ENCODE peak calls at places on chromosomes 13 and 19, in nine cellular contexts. J is body of pancreas; A is mucosa of descending colon; R is upper lobe of right lung; L is colonic mucosa; D is tibial nerve; S is Panc1; K is CD4-positive, CD25-positive, alpha-beta regulatory T cell; N is uterus. Z is an unnamed sample.

GRCh38 chr19:55550321-55550650 is 4.9 kb upstream of the SBK3 start:
- DNase-seq in D (no peak), A (no peak), J (no peak), L (no peak), K (no peak), S (no peak), N (no peak), R (no peak), Z (no peak)

GRCh38 chr19:5129691-5130090 is 160.8 kb downstream of the KDM4B start:
- DNase-seq in R (no peak), L (no peak), D (no peak), K (no peak), S (no peak), A (no peak), J (no peak), N (no peak), Z (no peak)

GRCh38 chr13:19586904-19587634 is 25.7 kb upstream of the TPTE2 start:
- DNase-seq in J (peak; percentile 14), L (peak; percentile 27), D (no peak), S (no peak), A (peak; percentile 50), N (no peak), K (peak; percentile 94), R (peak; percentile 68), Z (peak; percentile 55)

GRCh38 chr19:48674921-48675824 is 2.4 kb upstream of the NTN5 start:
- DNase-seq in J (peak; percentile 91), K (peak; percentile 82), L (peak; percentile 87), N (peak; percentile 83), S (no peak), R (peak; percentile 83), D (peak; percentile 74), A (peak; percentile 82), Z (peak; percentile 80)

GRCh38 chr19:16702123-16702522 is 17.5 kb upstream of the NWD1 start:
- DNase-seq in L (no peak), D (peak; percentile 43), N (no peak), R (no peak), J (no peak), S (no peak), A (no peak), K (no peak), Z (no peak)

GRCh38 chr13:82654851-82655517 is 1227.3 kb downstream of the SLITRK1 start:
- DNase-seq in N (peak; percentile 20), S (no peak), A (peak; percentile 30), R (peak; percentile 68), D (peak; percentile 74), J (peak; percentile 33), K (no peak), L (peak; percentile 25), Z (peak; percentile 58)

GRCh38 chr13:46679369-46680180 is 117.4 kb downstream of the ESD start:
- DNase-seq in R (no peak), L (no peak), S (no peak), A (no peak), D (no peak), K (peak; percentile 75), J (no peak), N (peak; percentile 37), Z (no peak)

GRCh38 chr13:26433776-26434175 is 123.7 kb upstream of the WASF3 start:
- DNase-seq in S (no peak), A (no peak), K (no peak), N (no peak), L (no peak), J (no peak), D (no peak), R (no peak), Z (no peak)

GRCh38 chr13:70310720-70311119 is 202.5 kb upstream of the KLHL1 start:
- DNase-seq in A (no peak), S (peak; percentile 17), L (peak; percentile 21), R (no peak), J (peak; percentile 65), D (no peak), K (no peak), N (no peak), Z (no peak)

GRCh38 chr13:33015791-33016323 is 366 bp upstream of the KL start:
- DNase-seq in R (peak; percentile 65), K (no peak), D (no peak), J (peak; percentile 18), L (peak; percentile 31), N (peak; percentile 17), A (peak; percentile 73), S (no peak), Z (peak; percentile 51)

DNA sequence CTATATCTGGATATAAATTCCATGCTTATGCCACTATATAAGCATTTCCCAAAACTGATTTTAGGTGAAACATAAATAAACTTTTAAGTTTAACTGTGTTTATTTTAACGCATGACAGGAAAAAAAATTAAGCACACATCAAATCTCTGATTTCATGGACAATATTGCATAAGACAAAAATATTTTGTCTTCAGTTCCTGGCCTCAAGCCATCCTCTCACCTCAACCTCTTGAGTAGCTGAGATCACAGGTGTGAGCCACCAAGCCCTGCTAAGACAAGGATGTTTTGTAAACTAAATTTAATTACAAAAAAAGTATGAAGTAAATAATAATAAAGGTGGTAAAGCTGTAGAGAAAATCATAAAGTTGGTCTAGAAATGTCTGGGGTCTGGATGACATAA is 734 bp upstream of the CEACAM6 start:
- DNase-seq in K (no peak), N (no peak), R (no peak), S (no peak), L (no peak), J (no peak), D (no peak), A (no peak), Z (no peak)
- H3K4me1 ChIP-seq in K (no peaks in the 10 kb centered on the region), N (no peaks in the 10 kb centered on the region), R (no peaks in the 10 kb centered on the region), S (no peaks in the 10 kb centered on the region), L (peaks cover 10% of the 10 kb centered on the region), J (peaks cover 29% of the 10 kb centered on the region), D (no peaks in the 10 kb centered on the region), A (peaks cover 9% of the 10 kb centered on the region), Z (peaks cover 8% of the 10 kb centered on the region)

DNA sequence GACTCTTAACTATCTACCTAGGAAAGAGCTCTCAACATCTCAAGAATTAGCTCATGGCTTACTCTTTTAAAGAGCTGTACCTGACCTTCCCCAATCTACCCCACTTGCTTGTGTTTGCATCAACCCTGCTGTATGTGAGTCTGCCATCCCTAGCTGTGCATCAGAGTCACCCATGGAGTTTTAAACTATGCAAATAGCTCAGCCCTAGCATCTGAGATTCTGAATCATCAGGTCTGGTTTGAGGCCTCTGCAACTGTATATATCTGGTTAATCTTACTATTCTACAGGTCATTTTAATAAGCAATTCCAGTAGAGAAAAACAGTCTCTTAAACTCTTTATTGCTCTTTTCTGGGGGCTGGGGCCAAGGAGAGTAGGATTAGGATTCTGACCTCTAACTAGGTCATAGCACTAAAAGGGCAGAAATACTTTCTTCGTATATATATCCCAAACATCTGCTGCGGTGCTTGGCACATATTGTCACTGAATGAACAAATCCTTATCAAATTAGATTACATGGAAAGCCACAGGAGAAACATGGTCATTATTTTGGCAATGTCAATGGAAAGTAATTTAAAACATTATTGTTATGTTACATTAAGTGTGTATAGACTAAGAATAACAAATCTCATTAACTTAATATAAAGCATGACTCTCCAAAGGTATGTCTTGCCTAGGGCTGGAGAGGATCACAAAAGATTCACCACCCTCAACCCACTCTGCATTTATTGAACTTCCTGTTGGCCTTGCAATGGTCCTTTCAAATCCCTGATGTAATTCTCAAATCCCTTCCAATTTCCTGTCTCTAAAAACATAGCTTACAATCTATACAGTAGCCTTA is 232.2 kb downstream of the DACH1 start:
- DNase-seq in N (no peak), R (no peak), A (no peak), D (no peak), J (no peak), L (no peak), S (no peak), K (no peak), Z (no peak)
- H3K4me1 ChIP-seq in N (no peaks in the 10 kb centered on the region), R (no peaks in the 10 kb centered on the region), A (no peaks in the 10 kb centered on the region), D (no peaks in the 10 kb centered on the region), J (no peaks in the 10 kb centered on the region), L (no peaks in the 10 kb centered on the region), S (no peaks in the 10 kb centered on the region), K (no peaks in the 10 kb centered on the region), Z (peaks cover 5% of the 10 kb centered on the region)

GRCh38 chr19:10288662-10289166 is 1.0 kb upstream of the ICAM5 start:
- DNase-seq in K (peak; percentile 71), A (peak; percentile 68), N (no peak), R (peak; percentile 79), J (no peak), D (no peak), L (peak; percentile 72), S (no peak), Z (peak; percentile 76)

GRCh38 chr19:10289167-10289835 is 451 bp upstream of the ICAM5 start:
- DNase-seq in K (peak; percentile 83), D (no peak), S (no peak), J (no peak), L (peak; percentile 41), A (peak; percentile 59), N (no peak), R (peak; percentile 86), Z (peak; percentile 83)

GRCh38 chr19:10290876-10291553 is 1.3 kb downstream of the ICAM5 start:
- DNase-seq in R (peak; percentile 92), N (no peak), J (peak; percentile 47), K (peak; percentile 57), L (peak; percentile 77), D (no peak), A (peak; percentile 73), S (no peak), Z (peak; percentile 90)

GRCh38 chr19:10290439-10290875 is 705 bp downstream of the ICAM5 start:
- DNase-seq in R (no peak), J (no peak), D (no peak), K (no peak), L (no peak), A (no peak), S (no peak), N (no peak), Z (no peak)

DNA sequence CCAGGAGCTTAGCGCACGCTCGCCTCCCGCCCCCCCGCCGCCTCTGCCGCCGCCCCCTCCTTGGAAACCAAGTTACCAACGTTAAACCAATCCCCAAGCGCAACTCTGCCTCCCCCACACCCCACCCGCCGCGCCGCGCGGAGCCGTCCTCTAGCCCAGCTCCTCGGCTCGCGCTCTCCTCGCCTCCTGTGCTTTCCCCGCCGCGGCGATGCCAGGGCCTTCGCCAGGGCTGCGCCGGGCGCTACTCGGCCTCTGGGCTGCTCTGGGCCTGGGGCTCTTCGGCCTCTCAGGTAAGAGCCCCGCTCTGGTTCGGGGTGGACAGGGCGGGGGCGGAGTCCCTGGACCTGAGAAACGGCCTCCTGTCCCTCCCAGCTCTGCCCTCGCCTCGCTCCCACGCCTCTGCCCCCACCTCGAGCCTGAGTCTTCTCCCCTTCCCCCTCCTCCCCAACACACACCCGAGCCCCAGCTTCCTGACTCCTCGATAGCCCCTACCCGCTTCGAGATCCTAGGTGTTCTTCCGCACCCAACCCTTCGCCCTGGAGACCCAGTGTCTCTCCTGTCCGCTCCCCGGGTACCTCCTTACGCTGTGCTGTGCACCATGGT is at the start of gene ICAM5:
- DNase-seq in S (no peak), A (no peak), N (no peak), R (no peak), L (no peak), J (no peak), K (peak; percentile 27), D (no peak), Z (no peak)
- H3K4me1 ChIP-seq in S (peaks cover 14% of the 10 kb centered on the region), A (peaks cover 60% of the 10 kb centered on the region), N (no peaks in the 10 kb centered on the region), R (peaks cover 77% of the 10 kb centered on the region), L (peaks cover 41% of the 10 kb centered on the region), J (peaks cover 63% of the 10 kb centered on the region), K (peaks cover 85% of the 10 kb centered on the region), D (no peaks in the 10 kb centered on the region), Z (peaks cover 97% of the 10 kb centered on the region)

DNA sequence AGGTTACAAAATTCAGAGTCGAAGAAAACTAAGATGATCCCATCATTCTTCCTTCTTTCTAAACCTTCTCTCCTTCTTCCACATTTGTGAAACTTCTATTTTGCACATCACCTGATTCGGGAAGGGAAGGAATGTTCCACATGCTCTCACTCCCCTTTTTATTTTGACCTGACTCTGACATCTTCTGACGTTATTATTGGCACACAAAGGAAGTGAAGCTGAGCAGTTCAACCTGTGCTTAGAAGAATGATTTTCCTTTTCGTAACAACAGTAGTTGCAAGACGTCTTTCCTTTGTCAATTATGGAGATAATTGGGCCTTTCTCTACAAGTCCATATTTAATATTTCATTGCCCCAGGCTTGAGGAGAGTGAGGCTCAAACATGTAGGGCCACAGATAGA is 18.0 kb downstream of the FAM124A start:
- DNase-seq in K (no peak), A (no peak), J (no peak), S (no peak), R (no peak), L (no peak), N (no peak), D (no peak), Z (no peak)
- H3K4me1 ChIP-seq in K (no peaks in the 10 kb centered on the region), A (no peaks in the 10 kb centered on the region), J (no peaks in the 10 kb centered on the region), S (no peaks in the 10 kb centered on the region), R (no peaks in the 10 kb centered on the region), L (no peaks in the 10 kb centered on the region), N (no peaks in the 10 kb centered on the region), D (no peaks in the 10 kb centered on the region), Z (peaks cover 13% of the 10 kb centered on the region)